ENCODE peak calls at places on chromosomes 3 and 15, in six cellular contexts. One of them, this sample, is unnamed.

GRCh38 chr15:75306188-75306587 is 23.6 kb downstream of the GOLGA6D start:
- DNase-seq in K562: no peak
- DNase-seq in NB4: no peak
- DNase-seq in GM12878: no peak
- DNase-seq in A549: no peak
- DNase-seq in endothelial cell of umbilical vein: no peak
- DNase-seq in this sample: no peak

GRCh38 chr15:33344111-33344510 is 33.3 kb downstream of the RYR3 start:
- DNase-seq in GM12878: peak
- DNase-seq in NB4: no peak
- DNase-seq in endothelial cell of umbilical vein: no peak
- DNase-seq in K562: no peak
- DNase-seq in A549: no peak
- DNase-seq in this sample: no peak

GRCh38 chr3:43015572-43016512 is 36.7 kb downstream of the GASK1A start:
- DNase-seq in GM12878: no peak
- DNase-seq in A549: no peak
- DNase-seq in endothelial cell of umbilical vein: no peak
- DNase-seq in NB4: no peak
- DNase-seq in K562: no peak
- DNase-seq in this sample: no peak

GRCh38 chr3:99529265-99529664 is 109.1 kb upstream of the COL8A1 start:
- DNase-seq in endothelial cell of umbilical vein: no peak
- DNase-seq in K562: no peak
- DNase-seq in NB4: no peak
- DNase-seq in A549: no peak
- DNase-seq in GM12878: no peak
- DNase-seq in this sample: no peak

GRCh38 chr15:68679161-68679560 is 100.4 kb downstream of the CORO2B start:
- DNase-seq in endothelial cell of umbilical vein: no peak
- DNase-seq in A549: no peak
- DNase-seq in NB4: no peak
- DNase-seq in K562: no peak
- DNase-seq in GM12878: no peak
- DNase-seq in this sample: no peak

GRCh38 chr15:40283615-40284306 is 897 bp upstream of the ANKRD63 start:
- DNase-seq in GM12878: no peak
- DNase-seq in A549: no peak
- DNase-seq in NB4: peak
- DNase-seq in endothelial cell of umbilical vein: no peak
- DNase-seq in K562: no peak
- DNase-seq in this sample: no peak

GRCh38 chr3:54853573-54854404 is 74.1 kb downstream of the LRTM1 start:
- DNase-seq in K562: peak
- DNase-seq in NB4: peak
- DNase-seq in GM12878: no peak
- DNase-seq in A549: peak
- DNase-seq in endothelial cell of umbilical vein: peak
- DNase-seq in this sample: peak

GRCh38 chr15:38883987-38884386 is 319.4 kb upstream of the RASGRP1 start:
- DNase-seq in A549: no peak
- DNase-seq in GM12878: no peak
- DNase-seq in NB4: no peak
- DNase-seq in endothelial cell of umbilical vein: peak
- DNase-seq in K562: no peak
- DNase-seq in this sample: no peak

GRCh38 chr15:23467110-23467600 is 20.1 kb upstream of the GOLGA6L2 start:
- DNase-seq in endothelial cell of umbilical vein: peak
- DNase-seq in GM12878: no peak
- DNase-seq in NB4: peak
- DNase-seq in K562: peak
- DNase-seq in A549: peak
- DNase-seq in this sample: peak

GRCh38 chr3:60742606-60743145 is 508.6 kb downstream of the FHIT start:
- DNase-seq in A549: peak
- DNase-seq in endothelial cell of umbilical vein: no peak
- DNase-seq in NB4: no peak
- DNase-seq in GM12878: no peak
- DNase-seq in K562: peak
- DNase-seq in this sample: peak

GRCh38 chr15:91356083-91356482 is 256.0 kb downstream of the SV2B start:
- DNase-seq in A549: no peak
- DNase-seq in endothelial cell of umbilical vein: no peak
- DNase-seq in K562: no peak
- DNase-seq in NB4: no peak
- DNase-seq in GM12878: no peak
- DNase-seq in this sample: no peak

GRCh38 chr3:39208463-39209055 is 16.2 kb upstream of the XIRP1 start:
- DNase-seq in NB4: peak
- DNase-seq in A549: peak
- DNase-seq in endothelial cell of umbilical vein: peak
- DNase-seq in K562: peak
- DNase-seq in GM12878: no peak
- DNase-seq in this sample: peak

GRCh38 chr3:42640129-42640528 is 13.4 kb upstream of the ZBTB47 start:
- DNase-seq in endothelial cell of umbilical vein: no peak
- DNase-seq in A549: no peak
- DNase-seq in K562: no peak
- DNase-seq in NB4: no peak
- DNase-seq in GM12878: no peak
- DNase-seq in this sample: no peak

GRCh38 chr3:107943860-107944543 is 146.8 kb downstream of the CD47 start:
- DNase-seq in endothelial cell of umbilical vein: no peak
- DNase-seq in NB4: peak
- DNase-seq in GM12878: no peak
- DNase-seq in K562: no peak
- DNase-seq in A549: no peak
- DNase-seq in this sample: no peak

GRCh38 chr3:38015984-38016383 is 13.5 kb downstream of the PLCD1 start:
- DNase-seq in K562: no peak
- DNase-seq in A549: no peak
- DNase-seq in GM12878: no peak
- DNase-seq in endothelial cell of umbilical vein: no peak
- DNase-seq in NB4: no peak
- DNase-seq in this sample: no peak

GRCh38 chr3:183401678-183402077 is 26.7 kb downstream of the MCF2L2 start:
- DNase-seq in NB4: no peak
- DNase-seq in K562: no peak
- DNase-seq in A549: no peak
- DNase-seq in GM12878: no peak
- DNase-seq in endothelial cell of umbilical vein: no peak
- DNase-seq in this sample: no peak

GRCh38 chr15:90364251-90364650 is 12.2 kb downstream of the ZNF774 start:
- DNase-seq in NB4: no peak
- DNase-seq in endothelial cell of umbilical vein: peak
- DNase-seq in A549: no peak
- DNase-seq in K562: no peak
- DNase-seq in GM12878: no peak
- DNase-seq in this sample: no peak

GRCh38 chr3:40317061-40317676 is 7.7 kb downstream of the EIF1B start:
- DNase-seq in K562: peak
- DNase-seq in NB4: peak
- DNase-seq in A549: peak
- DNase-seq in GM12878: no peak
- DNase-seq in endothelial cell of umbilical vein: peak
- DNase-seq in this sample: peak

GRCh38 chr15:100723323-100723801 is 121.0 kb downstream of the ASB7 start:
- DNase-seq in A549: no peak
- DNase-seq in NB4: no peak
- DNase-seq in K562: no peak
- DNase-seq in endothelial cell of umbilical vein: no peak
- DNase-seq in GM12878: no peak
- DNase-seq in this sample: no peak

GRCh38 chr15:90451215-90451850 is 63.3 kb downstream of the IQGAP1 start:
- DNase-seq in endothelial cell of umbilical vein: no peak
- DNase-seq in K562: no peak
- DNase-seq in NB4: no peak
- DNase-seq in GM12878: no peak
- DNase-seq in A549: no peak
- DNase-seq in this sample: no peak

GRCh38 chr3:27431116-27431515 is 53.1 kb downstream of the SLC4A7 start:
- DNase-seq in K562: no peak
- DNase-seq in NB4: no peak
- DNase-seq in GM12878: no peak
- DNase-seq in A549: peak
- DNase-seq in endothelial cell of umbilical vein: peak
- DNase-seq in this sample: no peak

GRCh38 chr15:49826640-49827281 is 205.9 kb downstream of the DTWD1 start:
- DNase-seq in K562: no peak
- DNase-seq in A549: no peak
- DNase-seq in GM12878: no peak
- DNase-seq in NB4: no peak
- DNase-seq in endothelial cell of umbilical vein: no peak
- DNase-seq in this sample: no peak

GRCh38 chr15:39411102-39411989 is 169.5 kb upstream of the THBS1 start:
- DNase-seq in endothelial cell of umbilical vein: no peak
- DNase-seq in A549: no peak
- DNase-seq in NB4: peak
- DNase-seq in GM12878: peak
- DNase-seq in K562: no peak
- DNase-seq in this sample: no peak

GRCh38 chr3:8470801-8471200 is 30.8 kb upstream of the LMCD1 start:
- DNase-seq in NB4: no peak
- DNase-seq in GM12878: no peak
- DNase-seq in K562: no peak
- DNase-seq in A549: no peak
- DNase-seq in endothelial cell of umbilical vein: no peak
- DNase-seq in this sample: no peak
- TF ChIP-seq MYC in NB4: no peak
- TF ChIP-seq MYC in GM12878: no peak
- TF ChIP-seq MYC in K562: no peak
- TF ChIP-seq MYC in A549: no peak
- TF ChIP-seq MYC in endothelial cell of umbilical vein: no peak
- TF ChIP-seq MYC in this sample: no peak

GRCh38 chr3:156682963-156683362 is 8.6 kb downstream of the TIPARP start:
- DNase-seq in endothelial cell of umbilical vein: no peak
- DNase-seq in GM12878: no peak
- DNase-seq in NB4: no peak
- DNase-seq in K562: no peak
- DNase-seq in A549: no peak
- DNase-seq in this sample: no peak

GRCh38 chr3:156678216-156678615 is 3.8 kb downstream of the TIPARP start:
- DNase-seq in GM12878: no peak
- DNase-seq in A549: no peak
- DNase-seq in K562: no peak
- DNase-seq in endothelial cell of umbilical vein: no peak
- DNase-seq in NB4: no peak
- DNase-seq in this sample: no peak

GRCh38 chr3:156680243-156680930 is 6.0 kb downstream of the TIPARP start:
- DNase-seq in endothelial cell of umbilical vein: no peak
- DNase-seq in GM12878: no peak
- DNase-seq in NB4: no peak
- DNase-seq in K562: no peak
- DNase-seq in A549: no peak
- DNase-seq in this sample: no peak

GRCh38 chr3:156682491-156682890 is 8.1 kb downstream of the TIPARP start:
- DNase-seq in NB4: no peak
- DNase-seq in K562: no peak
- DNase-seq in GM12878: no peak
- DNase-seq in endothelial cell of umbilical vein: no peak
- DNase-seq in A549: no peak
- DNase-seq in this sample: no peak

DNA sequence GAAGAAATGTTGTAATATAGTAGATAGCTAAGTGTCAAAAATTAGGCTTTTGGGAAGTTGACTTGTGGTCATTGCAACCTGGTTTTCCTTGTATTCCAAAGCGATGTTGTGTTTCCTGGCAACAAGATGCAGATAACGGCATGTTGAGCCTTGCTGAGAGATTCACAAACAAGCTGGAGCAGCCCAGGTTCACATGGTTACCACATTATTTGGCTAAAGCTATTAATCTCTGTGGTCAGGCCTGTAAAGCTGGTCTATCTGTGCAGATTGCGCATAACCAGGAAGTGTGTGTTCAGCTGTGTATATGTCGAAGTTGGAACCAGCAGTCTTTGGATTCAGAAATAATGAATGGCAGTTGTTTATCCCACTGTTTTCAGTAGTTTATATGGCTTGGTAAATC is 6.6 kb downstream of the TIPARP start:
- DNase-seq in endothelial cell of umbilical vein: peak
- DNase-seq in NB4: peak
- DNase-seq in GM12878: no peak
- DNase-seq in A549: peak
- DNase-seq in K562: no peak
- DNase-seq in this sample: peak
- TF ChIP-seq MYC in endothelial cell of umbilical vein: no peak
- TF ChIP-seq MYC in NB4: no peak
- TF ChIP-seq MYC in GM12878: no peak
- TF ChIP-seq MYC in A549: no peak
- TF ChIP-seq MYC in K562: no peak
- TF ChIP-seq MYC in this sample: no peak

GRCh38 chr3:31636693-31637442 is 104.1 kb downstream of the STT3B start:
- DNase-seq in NB4: no peak
- DNase-seq in endothelial cell of umbilical vein: peak
- DNase-seq in A549: no peak
- DNase-seq in K562: no peak
- DNase-seq in GM12878: no peak
- DNase-seq in this sample: peak

GRCh38 chr3:31635586-31635985 is 102.9 kb downstream of the STT3B start:
- DNase-seq in GM12878: no peak
- DNase-seq in A549: no peak
- DNase-seq in endothelial cell of umbilical vein: no peak
- DNase-seq in NB4: no peak
- DNase-seq in K562: no peak
- DNase-seq in this sample: no peak

GRCh38 chr3:31639828-31640227 is 107.1 kb downstream of the STT3B start:
- DNase-seq in GM12878: no peak
- DNase-seq in K562: no peak
- DNase-seq in endothelial cell of umbilical vein: no peak
- DNase-seq in A549: no peak
- DNase-seq in NB4: peak
- DNase-seq in this sample: no peak

GRCh38 chr3:31636063-31636462 is 103.3 kb downstream of the STT3B start:
- DNase-seq in GM12878: no peak
- DNase-seq in NB4: no peak
- DNase-seq in endothelial cell of umbilical vein: no peak
- DNase-seq in A549: no peak
- DNase-seq in K562: no peak
- DNase-seq in this sample: no peak

DNA sequence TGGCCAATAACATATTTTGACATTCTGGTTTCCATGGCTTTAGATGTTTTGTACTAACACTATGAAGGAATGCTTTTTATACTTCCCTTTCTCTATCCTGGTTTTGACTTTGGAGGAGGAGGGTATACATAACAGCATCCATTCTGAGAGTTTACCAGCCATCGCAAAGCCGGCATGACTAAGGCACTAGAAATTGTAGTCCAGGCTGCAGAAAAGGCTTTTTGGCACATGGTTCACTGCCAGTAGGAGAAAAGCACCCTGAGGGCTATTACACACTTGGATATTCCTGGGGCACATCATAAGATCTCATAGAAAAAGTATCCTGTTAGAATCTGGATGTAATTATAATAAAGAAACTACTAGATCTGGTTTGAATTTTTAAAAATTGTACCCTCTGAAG is 101.8 kb downstream of the STT3B start:
- DNase-seq in A549: no peak
- DNase-seq in endothelial cell of umbilical vein: no peak
- DNase-seq in K562: no peak
- DNase-seq in GM12878: no peak
- DNase-seq in NB4: no peak
- DNase-seq in this sample: no peak
- TF ChIP-seq MYC in A549: no peak
- TF ChIP-seq MYC in endothelial cell of umbilical vein: no peak
- TF ChIP-seq MYC in K562: no peak
- TF ChIP-seq MYC in GM12878: no peak
- TF ChIP-seq MYC in NB4: no peak
- TF ChIP-seq MYC in this sample: no peak

GRCh38 chr3:44048196-44048924 is 193.3 kb upstream of the TOPAZ1 start:
- DNase-seq in GM12878: no peak
- DNase-seq in endothelial cell of umbilical vein: no peak
- DNase-seq in K562: no peak
- DNase-seq in A549: no peak
- DNase-seq in NB4: no peak
- DNase-seq in this sample: no peak
- TF ChIP-seq MYC in GM12878: no peak
- TF ChIP-seq MYC in endothelial cell of umbilical vein: no peak
- TF ChIP-seq MYC in K562: no peak
- TF ChIP-seq MYC in A549: no peak
- TF ChIP-seq MYC in NB4: no peak
- TF ChIP-seq MYC in this sample: no peak

This sample was measured in HepG2.